ENCODE peak calls at places on chromosomes 6 and 20, in seven cellular contexts. F is HFF-Myc, X is psoas muscle, P is natural killer cell, Y is cardiac fibroblast, Z is keratinocyte, S is NCI-H526. O is an unnamed sample.

GRCh38 chr20:62561182-62561581 is 81.1 kb upstream of the SLCO4A1 start:
- DNase-seq in F (no peak), X (no peak), P (no peak), Y (no peak), Z (no peak), S (no peak), O (no peak)

GRCh38 chr6:53302678-53303360 is 45.9 kb downstream of the ELOVL5 start:
- DNase-seq in F (peak), X (no peak), P (no peak), Y (peak), Z (peak), S (no peak), O (no peak)

GRCh38 chr20:50630578-50631263 is 60.6 kb downstream of the RIPOR3 start:
- DNase-seq in F (no peak), X (no peak), P (no peak), Y (no peak), Z (no peak), S (no peak), O (no peak)

GRCh38 chr20:40717343-40717865 is 28.4 kb upstream of the MAFB start:
- DNase-seq in F (no peak), X (no peak), P (no peak), Y (no peak), Z (no peak), S (no peak), O (no peak)

GRCh38 chr6:101435028-101435427 is 41.5 kb downstream of the GRIK2 start:
- DNase-seq in F (no peak), X (no peak), P (no peak), Y (no peak), Z (no peak), S (no peak), O (no peak)

GRCh38 chr6:72675396-72675795 is 53.5 kb downstream of the KCNQ5 start:
- DNase-seq in F (no peak), X (no peak), P (no peak), Y (no peak), Z (no peak), S (no peak), O (no peak)

GRCh38 chr6:25637211-25637610 is 14.8 kb upstream of the SCGN start:
- DNase-seq in F (no peak), X (no peak), P (no peak), Y (peak), Z (no peak), S (no peak), O (no peak)

GRCh38 chr20:6673071-6673470 is 94.4 kb upstream of the BMP2 start:
- DNase-seq in F (no peak), X (no peak), P (no peak), Y (no peak), Z (no peak), S (no peak), O (no peak)

GRCh38 chr6:137589067-137589848 is 95.1 kb upstream of the OLIG3 start:
- DNase-seq in F (peak), X (no peak), P (peak), Y (peak), Z (peak), S (peak), O (no peak)

GRCh38 chr6:90062667-90063066 is 168.4 kb downstream of the GJA10 start:
- DNase-seq in F (no peak), X (no peak), P (no peak), Y (no peak), Z (no peak), S (no peak), O (no peak)

GRCh38 chr6:17385660-17386059 is 7.7 kb upstream of the CAP2 start:
- DNase-seq in F (no peak), X (no peak), P (no peak), Y (peak), Z (no peak), S (no peak), O (no peak)

GRCh38 chr20:21173496-21174025 is 47.7 kb downstream of the KIZ start:
- DNase-seq in F (no peak), X (no peak), P (no peak), Y (peak), Z (no peak), S (no peak), O (no peak)

GRCh38 chr6:118382126-118382525 is 166.0 kb upstream of the PLN start:
- DNase-seq in F (no peak), X (no peak), P (no peak), Y (no peak), Z (no peak), S (no peak), O (no peak)

GRCh38 chr6:133548409-133548808 is 307.3 kb downstream of the EYA4 start:
- DNase-seq in F (no peak), X (no peak), P (no peak), Y (peak), Z (no peak), S (no peak), O (no peak)

GRCh38 chr20:31670371-31671228 is 32.9 kb downstream of the COX4I2 start:
- DNase-seq in F (no peak), X (peak), P (no peak), Y (no peak), Z (no peak), S (no peak), O (no peak)

GRCh38 chr20:17767624-17768023 is 67.9 kb downstream of the BANF2 start:
- DNase-seq in F (no peak), X (no peak), P (no peak), Y (no peak), Z (no peak), S (no peak), O (no peak)

GRCh38 chr6:89826029-89826528 is 3.6 kb upstream of the CASP8AP2 start:
- DNase-seq in F (no peak), X (no peak), P (no peak), Y (peak), Z (no peak), S (no peak), O (no peak)

GRCh38 chr20:14955396-14955795 is 618.0 kb upstream of the FLRT3 start:
- DNase-seq in F (no peak), X (no peak), P (no peak), Y (no peak), Z (no peak), S (peak), O (no peak)

GRCh38 chr6:15509335-15509933 is 153.4 kb downstream of the DTNBP1 start:
- DNase-seq in F (no peak), X (no peak), P (no peak), Y (no peak), Z (no peak), S (no peak), O (no peak)

GRCh38 chr6:47321582-47321981 is 11.9 kb upstream of the TNFRSF21 start:
- DNase-seq in F (no peak), X (no peak), P (no peak), Y (no peak), Z (no peak), S (no peak), O (no peak)

GRCh38 chr6:113856011-113856551 is 1.1 kb upstream of the MARCKS start:
- DNase-seq in F (no peak), X (no peak), P (no peak), Y (peak), Z (no peak), S (peak), O (no peak)

GRCh38 chr20:62294516-62294915 is 8.3 kb upstream of the ADRM1 start:
- DNase-seq in F (no peak), X (no peak), P (no peak), Y (no peak), Z (no peak), S (no peak), O (no peak)

GRCh38 chr20:40191573-40191972 is 497.5 kb downstream of the MAFB start:
- DNase-seq in F (no peak), X (no peak), P (no peak), Y (no peak), Z (no peak), S (no peak), O (no peak)

GRCh38 chr20:34537651-34538050 is 20.9 kb upstream of the MAP1LC3A start:
- DNase-seq in F (no peak), X (no peak), P (no peak), Y (no peak), Z (no peak), S (no peak), O (peak)

GRCh38 chr6:33375143-33375649 is 16.4 kb upstream of the KIFC1 start:
- DNase-seq in F (no peak), X (peak), P (no peak), Y (peak), Z (no peak), S (no peak), O (peak)

GRCh38 chr20:44643596-44644383 is 7.7 kb downstream of the ADA start:
- DNase-seq in F (peak), X (peak), P (peak), Y (peak), Z (peak), S (peak), O (no peak)

GRCh38 chr6:137722749-137723272 is 144.2 kb upstream of the TNFAIP3 start:
- DNase-seq in F (no peak), X (no peak), P (no peak), Y (no peak), Z (no peak), S (no peak), O (no peak)

GRCh38 chr20:31673435-31673834 is 35.7 kb downstream of the COX4I2 start:
- DNase-seq in F (no peak), X (no peak), P (no peak), Y (no peak), Z (no peak), S (no peak), O (no peak)